ENCODE peak calls at places on chromosomes 7 and 10, in seven cellular contexts. G is activated CD4-positive, alpha-beta T cell treated with anti-CD3 and anti-CD28 coated beads, Interleukin-2, amount 50 U/mL, for 48 hours; J is stimulated activated CD8-positive, alpha-beta memory T cell treated with anti-CD3 and anti-CD28 coated beads, Interleukin-15, amount 100 ng/mL, for 48 hours; D is IMR-90; O is H54; C is AG10803; E is BJ. L is an unnamed sample.

GRCh38 chr7:28178537-28178936 is 2.1 kb downstream of the JAZF1 start:
- DNase-seq in G (no peak), J (no peak), D (no peak), O (no peak), C (no peak), E (no peak), L (no peak)

GRCh38 chr7:47402941-47403340 is 179.0 kb downstream of the TNS3 start:
- DNase-seq in G (no peak), J (no peak), D (no peak), O (no peak), C (no peak), E (no peak), L (no peak)

GRCh38 chr7:99242667-99243066 is 30.0 kb upstream of the MYH16 start:
- DNase-seq in G (no peak), J (no peak), D (no peak), O (no peak), C (no peak), E (no peak), L (no peak)

GRCh38 chr10:130567436-130567835 is 431.2 kb downstream of the GLRX3 start:
- DNase-seq in G (no peak), J (no peak), D (no peak), O (no peak), C (no peak), E (no peak), L (no peak)

GRCh38 chr7:118148930-118149329 is 35.0 kb upstream of the LSM8 start:
- DNase-seq in G (no peak), J (no peak), D (peak), O (no peak), C (peak), E (no peak), L (no peak)

GRCh38 chr7:34034728-34035127 is 129.4 kb downstream of the BMPER start:
- DNase-seq in G (no peak), J (no peak), D (no peak), O (no peak), C (no peak), E (no peak), L (no peak)

GRCh38 chr7:148670807-148671206 is 27.9 kb upstream of the CUL1 start:
- DNase-seq in G (no peak), J (no peak), D (no peak), O (no peak), C (no peak), E (no peak), L (no peak)

GRCh38 chr7:16644624-16644986 is 949 bp downstream of the ANKMY2 start:
- DNase-seq in G (peak), J (peak), D (peak), O (peak), C (peak), E (no peak), L (peak)

GRCh38 chr10:114068054-114068707 is 24.5 kb downstream of the ADRB1 start:
- DNase-seq in G (no peak), J (no peak), D (no peak), O (no peak), C (peak), E (no peak), L (no peak)

GRCh38 chr10:48983648-48984359 is 44.2 kb upstream of the LRRC18 start:
- DNase-seq in G (no peak), J (no peak), D (no peak), O (no peak), C (no peak), E (no peak), L (no peak)

GRCh38 chr7:30252885-30253795 is 31.3 kb upstream of the ZNRF2 start:
- DNase-seq in G (no peak), J (no peak), D (no peak), O (peak), C (peak), E (no peak), L (peak)

GRCh38 chr10:52818019-52818418 is 45.4 kb upstream of the MBL2 start:
- DNase-seq in G (no peak), J (no peak), D (peak), O (peak), C (peak), E (no peak), L (no peak)

GRCh38 chr10:128178319-128178937 is 52.2 kb upstream of the MKI67 start:
- DNase-seq in G (peak), J (peak), D (peak), O (no peak), C (peak), E (no peak), L (no peak)

GRCh38 chr7:154917214-154918160 is 85.4 kb downstream of the PAXIP1 start:
- DNase-seq in G (no peak), J (no peak), D (no peak), O (no peak), C (no peak), E (no peak), L (no peak)

GRCh38 chr10:26486304-26486703 is 48.2 kb downstream of the APBB1IP start:
- DNase-seq in G (no peak), J (no peak), D (peak), O (peak), C (peak), E (peak), L (peak)

GRCh38 chr10:1715821-1716220 is 21.5 kb downstream of the ADARB2 start:
- DNase-seq in G (peak), J (peak), D (no peak), O (peak), C (no peak), E (no peak), L (no peak)

GRCh38 chr10:4246881-4247358 is 461.9 kb upstream of the KLF6 start:
- DNase-seq in G (no peak), J (no peak), D (peak), O (no peak), C (peak), E (peak), L (no peak)

GRCh38 chr7:50775826-50776225 is 6.9 kb downstream of the GRB10 start:
- DNase-seq in G (no peak), J (no peak), D (no peak), O (no peak), C (no peak), E (no peak), L (no peak)

GRCh38 chr10:44860811-44861751 is 50.1 kb upstream of the TMEM72 start:
- DNase-seq in G (no peak), J (no peak), D (peak), O (peak), C (peak), E (peak), L (peak)

GRCh38 chr10:73786512-73786885 is 1.1 kb downstream of the ZSWIM8 start:
- DNase-seq in G (no peak), J (no peak), D (no peak), O (no peak), C (no peak), E (no peak), L (no peak)

GRCh38 chr7:98802088-98802780 is 67.6 kb downstream of the TMEM130 start:
- DNase-seq in G (peak), J (peak), D (peak), O (no peak), C (peak), E (no peak), L (peak)

GRCh38 chr10:133150226-133150625 is 9.8 kb upstream of the KNDC1 start:
- DNase-seq in G (no peak), J (no peak), D (no peak), O (no peak), C (no peak), E (no peak), L (no peak)

GRCh38 chr7:2402687-2403013 is 761 bp upstream of the CHST12 start:
- DNase-seq in G (no peak), J (no peak), D (no peak), O (no peak), C (no peak), E (no peak), L (peak)

GRCh38 chr10:70903262-70903921 is 15.0 kb upstream of the PCBD1 start:
- DNase-seq in G (peak), J (no peak), D (peak), O (peak), C (peak), E (no peak), L (peak)

GRCh38 chr7:148983220-148984146 is 44.8 kb downstream of the PDIA4 start:
- DNase-seq in G (peak), J (peak), D (peak), O (peak), C (peak), E (no peak), L (peak)

GRCh38 chr10:110735620-110736027 is 91.5 kb downstream of the RBM20 start:
- DNase-seq in G (no peak), J (no peak), D (no peak), O (no peak), C (no peak), E (no peak), L (no peak)

GRCh38 chr7:118870187-118870586 is 645.7 kb downstream of the ANKRD7 start:
- DNase-seq in G (no peak), J (no peak), D (no peak), O (no peak), C (no peak), E (no peak), L (peak)

GRCh38 chr10:22379059-22379458 is 33.8 kb downstream of the SPAG6 start:
- DNase-seq in G (peak), J (peak), D (no peak), O (no peak), C (no peak), E (no peak), L (no peak)

GRCh38 chr7:113086431-113086888 is at the start of gene GPR85:
- DNase-seq in G (peak), J (peak), D (peak), O (peak), C (peak), E (no peak), L (peak)

GRCh38 chr7:20504060-20504459 is 111.4 kb upstream of the ABCB5 start:
- DNase-seq in G (no peak), J (no peak), D (no peak), O (no peak), C (no peak), E (no peak), L (no peak)

GRCh38 chr10:5618829-5619228 is 47.6 kb downstream of the ASB13 start:
- DNase-seq in G (no peak), J (no peak), D (no peak), O (no peak), C (peak), E (no peak), L (peak)

GRCh38 chr10:125734823-125735222 is 15.3 kb downstream of the EDRF1 start:
- DNase-seq in G (no peak), J (no peak), D (no peak), O (no peak), C (no peak), E (no peak), L (no peak)

GRCh38 chr10:28532223-28532508 is 752 bp upstream of the WAC start:
- DNase-seq in G (no peak), J (no peak), D (no peak), O (no peak), C (peak), E (no peak), L (no peak)

GRCh38 chr10:88092975-88093374 is 229.6 kb downstream of the PTEN start:
- DNase-seq in G (no peak), J (no peak), D (no peak), O (no peak), C (no peak), E (no peak), L (peak)

GRCh38 chr7:107836237-107837144 is 33.5 kb upstream of the SLC26A3 start:
- DNase-seq in G (no peak), J (no peak), D (no peak), O (no peak), C (no peak), E (no peak), L (no peak)

GRCh38 chr10:1004294-1004693 is 16.1 kb downstream of the GTPBP4 start:
- DNase-seq in G (no peak), J (no peak), D (no peak), O (no peak), C (no peak), E (no peak), L (no peak)

GRCh38 chr10:5538892-5539651 is 14.3 kb downstream of the CALML3 start:
- DNase-seq in G (no peak), J (no peak), D (no peak), O (no peak), C (no peak), E (no peak), L (no peak)

GRCh38 chr7:106566174-106566573 is 94.8 kb downstream of the CCDC71L start:
- DNase-seq in G (no peak), J (no peak), D (no peak), O (no peak), C (no peak), E (no peak), L (no peak)

GRCh38 chr7:137628211-137628610 is 218.6 kb downstream of the DGKI start:
- DNase-seq in G (no peak), J (no peak), D (peak), O (no peak), C (no peak), E (no peak), L (no peak)

L was measured in right cardiac atrium.